ENCODE peak calls at places on chromosomes 16 and 17, in eight cellular contexts. E, L, I, V, D, C, U and A are unnamed samples.

GRCh38 chr17:64028874-64029464 is 8.5 kb upstream of the ICAM2 start:
- DNase-seq in E (peak; percentile 54), L (peak; percentile 80), I (peak; percentile 71), V (no peak), D (peak; percentile 76), C (peak; percentile 74), U (peak; percentile 47), A (peak; percentile 32)

GRCh38 chr16:56999409-57000270 is 10.3 kb downstream of the NLRC5 start:
- DNase-seq in E (no peak), L (no peak), I (no peak), V (no peak), D (no peak), C (no peak), U (no peak), A (no peak)

GRCh38 chr16:68289621-68290329 is 21.0 kb downstream of the SLC7A6OS start:
- DNase-seq in E (no peak), L (no peak), I (no peak), V (no peak), D (no peak), C (no peak), U (no peak), A (no peak)

GRCh38 chr17:14746784-14747575 is 446.1 kb downstream of the HS3ST3B1 start:
- DNase-seq in E (no peak), L (no peak), I (no peak), V (no peak), D (no peak), C (no peak), U (no peak), A (no peak)

GRCh38 chr16:24996731-24997130 is 18.4 kb downstream of the ARHGAP17 start:
- DNase-seq in E (no peak), L (no peak), I (no peak), V (no peak), D (no peak), C (no peak), U (no peak), A (no peak)

GRCh38 chr16:19901164-19901563 is 16.5 kb upstream of the GPRC5B start:
- DNase-seq in E (no peak), L (no peak), I (no peak), V (no peak), D (no peak), C (no peak), U (no peak), A (no peak)

GRCh38 chr16:81347425-81347824 is 32.7 kb downstream of the GAN start:
- DNase-seq in E (no peak), L (no peak), I (no peak), V (no peak), D (no peak), C (no peak), U (no peak), A (no peak)

GRCh38 chr17:57484081-57484666 is 227.9 kb downstream of the MSI2 start:
- DNase-seq in E (no peak), L (no peak), I (no peak), V (no peak), D (no peak), C (no peak), U (no peak), A (no peak)

GRCh38 chr17:7330099-7331015 is 1.2 kb upstream of the NEURL4 start:
- DNase-seq in E (no peak), L (peak; percentile 77), I (no peak), V (peak; percentile 92), D (peak; percentile 96), C (peak; percentile 94), U (no peak), A (no peak)

GRCh38 chr16:69378760-69379159 is 7.0 kb downstream of the TERF2 start:
- DNase-seq in E (no peak), L (no peak), I (no peak), V (no peak), D (no peak), C (no peak), U (no peak), A (no peak)

GRCh38 chr17:17510456-17511292 is 14.5 kb upstream of the RASD1 start:
- DNase-seq in E (no peak), L (no peak), I (no peak), V (peak; percentile 69), D (no peak), C (no peak), U (no peak), A (no peak)